ENCODE peak calls at places on chromosome 12, in five cellular contexts. Y is fibroblast of lung, W is HCT116, C is pancreas, Z is ascending aorta. O is an unnamed sample.
A peak's percentile ranks its signal among the peaks of the same experiment; 100 is the strongest.

GRCh38 chr12:5567021-5567744 is 135.3 kb downstream of the NTF3 start:
- DNase-seq in Y (peak; percentile 9), W (no peak), C (no peak), Z (no peak), O (no peak)

GRCh38 chr12:9340422-9341259 is 132.4 kb upstream of the PZP start:
- DNase-seq in Y (peak; percentile 51), W (no peak), C (no peak), Z (no peak), O (no peak)

GRCh38 chr12:131097247-131098177 is 143.8 kb downstream of the ADGRD1 start:
- DNase-seq in Y (no peak), W (no peak), C (peak; percentile 47), Z (no peak), O (no peak)

GRCh38 chr12:94650143-94651056 is at the start of gene TMCC3:
- DNase-seq in Y (peak; percentile 20), W (no peak), C (peak; percentile 78), Z (no peak), O (peak; percentile 43)

GRCh38 chr12:57764662-57765002 is 2.2 kb downstream of the CYP27B1 start:
- DNase-seq in Y (no peak), W (no peak), C (peak; percentile 81), Z (no peak), O (no peak)

GRCh38 chr12:111784953-111785352 is 18.2 kb downstream of the ALDH2 start:
- DNase-seq in Y (no peak), W (no peak), C (no peak), Z (no peak), O (no peak)

GRCh38 chr12:95102916-95103671 is 29.7 kb upstream of the NR2C1 start:
- DNase-seq in Y (peak; percentile 94), W (peak; percentile 92), C (no peak), Z (no peak), O (no peak)

GRCh38 chr12:76792828-76793227 is 28.9 kb downstream of the ZDHHC17 start:
- DNase-seq in Y (no peak), W (no peak), C (no peak), Z (no peak), O (no peak)

GRCh38 chr12:93868771-93869170 is 191.6 kb downstream of the CRADD start:
- DNase-seq in Y (peak; percentile 70), W (no peak), C (no peak), Z (no peak), O (no peak)

GRCh38 chr12:45299132-45299692 is 83.3 kb downstream of the ANO6 start:
- DNase-seq in Y (peak; percentile 75), W (peak; percentile 23), C (no peak), Z (no peak), O (no peak)

GRCh38 chr12:45477526-45477925 is 252.0 kb upstream of the ARID2 start:
- DNase-seq in Y (no peak), W (no peak), C (no peak), Z (no peak), O (no peak)

GRCh38 chr12:106773286-106773685 is 1.2 kb upstream of the RIC8B start:
- DNase-seq in Y (no peak), W (no peak), C (no peak), Z (no peak), O (no peak)

GRCh38 chr12:40065636-40066035 is 40.2 kb downstream of the SLC2A13 start:
- DNase-seq in Y (no peak), W (no peak), C (no peak), Z (no peak), O (no peak)

GRCh38 chr12:69688496-69689427 is 10.3 kb downstream of the BEST3 start:
- DNase-seq in Y (peak; percentile 98), W (peak; percentile 80), C (peak; percentile 59), Z (peak; percentile 59), O (no peak)

GRCh38 chr12:2561367-2561766 is 233.4 kb upstream of the FKBP4 start:
- DNase-seq in Y (no peak), W (no peak), C (no peak), Z (no peak), O (no peak)

GRCh38 chr12:91918431-91918830 is 227.2 kb downstream of the BTG1 start:
- DNase-seq in Y (no peak), W (no peak), C (no peak), Z (no peak), O (no peak)

GRCh38 chr12:5745251-5745888 is 199.7 kb downstream of the ANO2 start:
- DNase-seq in Y (peak; percentile 30), W (peak; percentile 47), C (peak; percentile 82), Z (no peak), O (peak; percentile 26)

GRCh38 chr12:64578556-64578955 is 31.7 kb upstream of the RASSF3 start:
- DNase-seq in Y (no peak), W (no peak), C (no peak), Z (no peak), O (no peak)

GRCh38 chr12:49706351-49707126 is 666 bp downstream of the FMNL3 start:
- DNase-seq in Y (peak; percentile 48), W (no peak), C (peak; percentile 62), Z (no peak), O (peak; percentile 29)

GRCh38 chr12:21771311-21771710 is 3.2 kb downstream of the KCNJ8 start:
- DNase-seq in Y (peak; percentile 61), W (no peak), C (no peak), Z (no peak), O (no peak)

GRCh38 chr12:22234561-22234960 is 99.9 kb downstream of the ST8SIA1 start:
- DNase-seq in Y (peak; percentile 87), W (no peak), C (no peak), Z (no peak), O (no peak)

GRCh38 chr12:206746-207440 is 7.1 kb downstream of the SLC6A12 start:
- DNase-seq in Y (no peak), W (no peak), C (no peak), Z (no peak), O (no peak)

GRCh38 chr12:132248439-132249157 is 80.8 kb downstream of the GALNT9 start:
- DNase-seq in Y (peak; percentile 39), W (no peak), C (no peak), Z (no peak), O (no peak)

GRCh38 chr12:115930336-115930735 is 347.2 kb downstream of the MED13L start:
- DNase-seq in Y (no peak), W (no peak), C (no peak), Z (no peak), O (no peak)

GRCh38 chr12:3898751-3899150 is 25.6 kb upstream of the PARP11 start:
- DNase-seq in Y (no peak), W (no peak), C (no peak), Z (no peak), O (no peak)

GRCh38 chr12:66235626-66236281 is 46.7 kb downstream of the IRAK3 start:
- DNase-seq in Y (no peak), W (no peak), C (no peak), Z (no peak), O (no peak)

GRCh38 chr12:62720661-62721330 is 214.2 kb downstream of the PPM1H start:
- DNase-seq in Y (peak; percentile 77), W (no peak), C (no peak), Z (no peak), O (peak; percentile 12)

GRCh38 chr12:74105434-74105833 is 432.2 kb upstream of the ATXN7L3B start:
- DNase-seq in Y (peak; percentile 29), W (no peak), C (no peak), Z (no peak), O (no peak)

GRCh38 chr12:122001379-122002209 is 20.1 kb upstream of the BCL7A start:
- DNase-seq in Y (no peak), W (no peak), C (no peak), Z (no peak), O (no peak)

GRCh38 chr12:76698966-76699365 is 64.9 kb upstream of the ZDHHC17 start:
- DNase-seq in Y (no peak), W (no peak), C (no peak), Z (no peak), O (no peak)

GRCh38 chr12:74722709-74723108 is 185.1 kb downstream of the ATXN7L3B start:
- DNase-seq in Y (peak; percentile 7), W (no peak), C (no peak), Z (no peak), O (no peak)

GRCh38 chr12:50862316-50862715 is 19.6 kb downstream of the TMPRSS12 start:
- DNase-seq in Y (peak; percentile 66), W (no peak), C (no peak), Z (no peak), O (no peak)

GRCh38 chr12:15688202-15688736 is 100.9 kb downstream of the EPS8 start:
- DNase-seq in Y (no peak), W (peak; percentile 93), C (no peak), Z (peak; percentile 45), O (no peak)

GRCh38 chr12:122206111-122206881 is 2.8 kb downstream of the B3GNT4 start:
- DNase-seq in Y (no peak), W (no peak), C (no peak), Z (no peak), O (no peak)

GRCh38 chr12:56337753-56338221 is 897 bp upstream of the IL23A start:
- DNase-seq in Y (no peak), W (no peak), C (peak; percentile 13), Z (no peak), O (no peak)

GRCh38 chr12:1377117-1377516 is 217.3 kb downstream of the FBXL14 start:
- DNase-seq in Y (no peak), W (no peak), C (no peak), Z (no peak), O (no peak)
- H3K27ac ChIP-seq in Y (no peak overlapping the region), W (no peak overlapping the region), C (no peak overlapping the region), Z (no peak overlapping the region), O (no peak overlapping the region)

DNA sequence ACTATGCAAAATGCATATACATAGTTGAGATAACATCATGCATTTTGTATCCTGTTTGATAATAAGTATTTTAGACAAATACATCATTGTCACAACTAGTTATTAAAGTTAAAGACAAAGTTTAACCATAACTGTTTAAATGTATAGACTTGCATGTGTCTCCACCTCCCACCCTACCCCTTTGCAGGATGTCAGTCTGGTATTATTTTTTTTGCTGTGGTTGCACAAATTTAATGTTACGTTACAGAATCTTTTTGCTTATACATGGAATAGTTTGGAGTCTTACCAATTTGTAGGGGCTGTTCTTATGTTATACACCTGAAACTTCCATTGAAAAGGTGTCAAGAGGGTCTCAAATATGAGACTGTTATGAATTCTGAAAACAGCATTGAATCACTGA is 5.6 kb downstream of the CHST11 start:
- DNase-seq in Y (no peak), W (no peak), C (no peak), Z (no peak), O (no peak)
- H3K27ac ChIP-seq in Y (no peak overlapping the region), W (no peak overlapping the region), C (no peak overlapping the region), Z (no peak overlapping the region), O (no peak overlapping the region)

GRCh38 chr12:58915634-58916033 is 4.7 kb downstream of the LRIG3 start:
- DNase-seq in Y (peak; percentile 79), W (no peak), C (no peak), Z (no peak), O (no peak)
- H3K27ac ChIP-seq in Y (no peak overlapping the region), W (no peak overlapping the region), C (peak overlapping the region; percentile 95), Z (no peak overlapping the region), O (peak overlapping the region; percentile 48)

DNA sequence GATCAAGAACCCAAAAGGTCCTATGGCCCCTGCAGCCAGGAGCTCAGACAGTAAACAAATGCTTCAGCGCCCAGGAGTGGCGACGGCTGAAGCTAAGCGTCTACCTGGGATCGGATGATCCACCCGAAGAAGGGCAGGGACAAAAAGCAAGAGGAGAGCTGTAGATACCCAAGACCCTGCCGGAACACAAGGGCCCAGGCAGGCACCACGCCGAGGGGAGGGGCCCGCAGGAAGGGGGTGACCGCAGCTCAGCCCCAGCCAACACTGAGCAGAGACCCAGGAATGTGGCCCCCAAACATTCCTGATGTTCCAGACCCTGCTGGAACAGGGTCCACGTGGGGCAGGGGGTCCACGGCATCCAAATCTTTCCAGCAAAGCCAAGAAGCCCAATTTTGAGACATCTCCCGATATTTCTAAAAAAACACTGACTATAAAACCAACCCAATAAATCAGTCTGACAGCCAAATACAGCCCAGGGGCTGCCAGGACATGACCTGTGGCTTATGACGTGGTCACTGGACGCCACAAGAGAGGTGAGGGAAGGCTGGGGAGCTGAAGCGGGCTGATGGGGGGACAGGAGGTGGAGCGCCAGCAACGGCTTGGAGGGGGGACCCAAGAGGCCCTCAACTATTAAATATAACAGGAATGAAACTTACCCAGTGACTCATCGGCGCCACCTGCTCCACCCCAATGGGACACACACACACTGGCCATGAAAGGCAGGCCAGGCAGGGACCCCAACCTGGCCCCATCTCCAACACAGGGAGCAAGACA is 58.9 kb downstream of the NCOR2 start:
- DNase-seq in Y (peak; percentile 62), W (no peak), C (no peak), Z (no peak), O (no peak)
- H3K27ac ChIP-seq in Y (peak overlapping the region; percentile 78), W (no peak overlapping the region), C (peak overlapping the region; percentile 82), Z (peak overlapping the region; percentile 37), O (peak overlapping the region; percentile 6)